ENCODE peak calls at places on chromosome 11, in ten cellular contexts. O is endodermal cell; R is skeletal muscle cell; M is right atrium auricular region; B is NCI-H1436 treated with DMSO at 0.1 percent for 48 hours; L is PC-9; E is islet precursor cell; F is non-pigmented ciliary epithelial cell; S is stimulated activated CD8-positive, alpha-beta memory T cell treated with anti-CD3 and anti-CD28 coated beads, Interleukin-7, amount 100 ng/mL, for 24 hours; D is NCI-H2029. W is an unnamed sample.

GRCh38 chr11:71977743-71978418 is 20.8 kb upstream of the IL18BP start:
- DNase-seq in R (no peak), E (no peak), F (no peak), D (peak), L (peak), O (peak), S (peak), B (peak), M (no peak), W (peak)

GRCh38 chr11:95451682-95452081 is 220.7 kb upstream of the SESN3 start:
- DNase-seq in F (peak), B (no peak), S (no peak), M (no peak), R (peak), L (peak), D (no peak), E (no peak), O (no peak), W (no peak)

GRCh38 chr11:64810271-64810890 is at the start of gene MEN1:
- DNase-seq in M (peak), L (peak), B (peak), D (peak), S (peak), O (peak), F (peak), R (peak), E (peak), W (peak)

GRCh38 chr11:116229581-116229980 is 543.2 kb downstream of the BUD13 start:
- DNase-seq in L (no peak), F (no peak), R (no peak), D (no peak), S (no peak), O (no peak), E (no peak), M (no peak), B (no peak), W (no peak)

GRCh38 chr11:60845338-60845737 is 3.4 kb downstream of the CCDC86 start:
- DNase-seq in R (no peak), E (no peak), D (no peak), L (no peak), M (no peak), O (no peak), F (no peak), S (no peak), B (no peak), W (no peak)

GRCh38 chr11:64754919-64755662 is 4.7 kb downstream of the PYGM start:
- DNase-seq in O (no peak), M (no peak), L (no peak), S (no peak), D (no peak), B (no peak), R (no peak), E (peak), F (no peak), W (no peak)

GRCh38 chr11:47756208-47756607 is 10.9 kb downstream of the FNBP4 start:
- DNase-seq in R (no peak), S (no peak), B (no peak), D (no peak), L (no peak), M (no peak), F (no peak), O (no peak), E (no peak), W (no peak)

GRCh38 chr11:76033699-76034098 is 172.6 kb downstream of the WNT11 start:
- DNase-seq in R (no peak), F (no peak), S (no peak), D (no peak), E (no peak), M (no peak), B (no peak), L (no peak), O (no peak), W (no peak)

GRCh38 chr11:77075425-77075905 is 8.7 kb downstream of the CAPN5 start:
- DNase-seq in E (peak), B (no peak), M (no peak), F (no peak), D (peak), O (peak), S (no peak), L (peak), R (no peak), W (no peak)

GRCh38 chr11:37972691-37973090 is 1374.7 kb upstream of the RAG2 start:
- DNase-seq in O (no peak), B (no peak), F (no peak), D (no peak), R (no peak), E (no peak), S (no peak), M (no peak), L (no peak), W (no peak)

GRCh38 chr11:19091366-19091765 is 25.6 kb upstream of the ZDHHC13 start:
- DNase-seq in R (no peak), S (no peak), E (no peak), B (no peak), L (peak), F (no peak), D (peak), M (no peak), O (peak), W (no peak)

GRCh38 chr11:80241766-80242165 is 800.9 kb upstream of the TENM4 start:
- DNase-seq in M (no peak), B (no peak), D (no peak), F (peak), L (peak), R (no peak), E (no peak), O (no peak), S (no peak), W (no peak)

GRCh38 chr11:130611791-130612251 is 163.4 kb downstream of the ADAMTS15 start:
- DNase-seq in S (no peak), F (no peak), D (no peak), O (no peak), E (peak), R (peak), M (no peak), B (no peak), L (peak), W (no peak)

GRCh38 chr11:19719960-19720359 is 7.3 kb downstream of the NAV2 start:
- DNase-seq in B (no peak), O (no peak), L (no peak), F (no peak), E (no peak), M (no peak), D (no peak), R (no peak), S (no peak), W (no peak)

GRCh38 chr11:66195867-66196266 is 72.6 kb upstream of the RAB1B start:
- DNase-seq in E (no peak), S (no peak), F (no peak), M (no peak), R (no peak), B (no peak), O (no peak), D (no peak), L (no peak), W (no peak)

GRCh38 chr11:87453531-87454089 is 415.9 kb downstream of the TMEM135 start:
- DNase-seq in M (no peak), L (no peak), B (no peak), S (no peak), O (no peak), D (peak), E (no peak), R (no peak), F (no peak), W (no peak)

GRCh38 chr11:68325894-68326220 is 13.5 kb downstream of the LRP5 start:
- DNase-seq in D (no peak), L (no peak), S (no peak), E (no peak), B (no peak), M (no peak), R (no peak), O (peak), F (no peak), W (no peak)

GRCh38 chr11:34805937-34806336 is 110.2 kb downstream of the APIP start:
- DNase-seq in F (no peak), S (no peak), O (no peak), D (no peak), R (no peak), E (no peak), B (no peak), L (no peak), M (no peak), W (no peak)

GRCh38 chr11:70423523-70424505 is 25.5 kb downstream of the CTTN start:
- DNase-seq in B (no peak), S (peak), E (peak), R (peak), M (no peak), F (peak), O (peak), L (peak), D (no peak), W (peak)

GRCh38 chr11:75147191-75147874 is 3.6 kb upstream of the SLCO2B1 start:
- DNase-seq in L (no peak), F (no peak), B (no peak), D (no peak), E (no peak), R (no peak), O (no peak), S (no peak), M (no peak), W (no peak)

GRCh38 chr11:57802411-57802810 is 40.8 kb downstream of the CTNND1 start:
- DNase-seq in L (no peak), M (no peak), B (no peak), R (no peak), O (no peak), E (no peak), S (no peak), D (no peak), F (no peak), W (no peak)

GRCh38 chr11:63670738-63671321 is 346 bp downstream of the ATL3 start:
- DNase-seq in L (peak), M (peak), R (no peak), S (no peak), F (no peak), B (no peak), O (peak), E (peak), D (peak), W (peak)

GRCh38 chr11:9651899-9652748 is 11.8 kb upstream of the SWAP70 start:
- DNase-seq in D (no peak), E (peak), S (no peak), L (no peak), F (no peak), R (no peak), M (no peak), O (peak), B (no peak), W (no peak)